ENCODE peak calls at places on chromosomes 12 and 14, in four cellular contexts. J, C, E and U are unnamed samples.

GRCh38 chr12:131895640-131896079 is 1.2 kb downstream of the ULK1 start:
- DNase-seq in J (peak; percentile 38), C (no peak), E (no peak), U (no peak)

GRCh38 chr14:53963491-53964227 is 7.0 kb upstream of the BMP4 start:
- DNase-seq in J (no peak), C (no peak), E (no peak), U (no peak)

GRCh38 chr12:46101121-46101869 is 110.9 kb upstream of the SCAF11 start:
- DNase-seq in J (peak; percentile 29), C (no peak), E (no peak), U (no peak)

GRCh38 chr12:62724947-62725447 is 210.0 kb downstream of the PPM1H start:
- DNase-seq in J (peak; percentile 61), C (peak; percentile 99), E (peak; percentile 6), U (peak; percentile 73)

GRCh38 chr14:81772391-81772790 is 238.7 kb upstream of the SEL1L start:
- DNase-seq in J (no peak), C (no peak), E (no peak), U (peak; percentile 70)

GRCh38 chr12:53949631-53950440 is 4.9 kb upstream of the HOXC12 start:
- DNase-seq in J (peak; percentile 67), C (no peak), E (peak; percentile 50), U (peak; percentile 56)

GRCh38 chr14:61596985-61597384 is 98.3 kb upstream of the HIF1A start:
- DNase-seq in J (no peak), C (no peak), E (no peak), U (no peak)

GRCh38 chr12:42166501-42166900 is 21.8 kb upstream of the GXYLT1 start:
- DNase-seq in J (no peak), C (no peak), E (no peak), U (no peak)

GRCh38 chr12:43338848-43339526 is 213.0 kb downstream of the ADAMTS20 start:
- DNase-seq in J (peak; percentile 4), C (peak; percentile 16), E (peak; percentile 2), U (peak; percentile 75)

GRCh38 chr14:21997300-21997699 is 323.7 kb upstream of the OR4E1 start:
- DNase-seq in J (peak; percentile 5), C (peak; percentile 31), E (peak; percentile 43), U (peak; percentile 23)

GRCh38 chr14:41062826-41063225 is 543.9 kb upstream of the LRFN5 start:
- DNase-seq in J (no peak), C (peak; percentile 0), E (no peak), U (no peak)

GRCh38 chr12:66902020-66902419 is 223.1 kb upstream of the GRIP1 start:
- DNase-seq in J (no peak), C (no peak), E (no peak), U (no peak)

GRCh38 chr14:60622210-60622919 is 26.9 kb downstream of the SIX1 start:
- DNase-seq in J (no peak), C (no peak), E (no peak), U (no peak)

GRCh38 chr14:105313381-105314286 is 914 bp upstream of the PACS2 start:
- DNase-seq in J (peak; percentile 27), C (no peak), E (no peak), U (peak; percentile 27)

GRCh38 chr12:100826323-100826722 is 31.7 kb downstream of the ANO4 start:
- DNase-seq in J (peak; percentile 40), C (peak; percentile 13), E (peak; percentile 23), U (peak; percentile 54)

GRCh38 chr14:58713677-58714076 is 75.9 kb downstream of the DACT1 start:
- DNase-seq in J (no peak), C (no peak), E (no peak), U (no peak)

GRCh38 chr14:72607386-72608125 is 286.3 kb downstream of the DPF3 start:
- DNase-seq in J (no peak), C (no peak), E (no peak), U (no peak)

GRCh38 chr12:94942663-94943062 is 60.8 kb downstream of the NDUFA12 start:
- DNase-seq in J (no peak), C (no peak), E (no peak), U (peak; percentile 71)

GRCh38 chr12:115659422-115659821 is 618.1 kb downstream of the MED13L start:
- DNase-seq in J (no peak), C (no peak), E (no peak), U (no peak)

GRCh38 chr12:20601668-20602280 is 93.4 kb upstream of the SLCO1C1 start:
- DNase-seq in J (no peak), C (peak; percentile 46), E (peak; percentile 28), U (peak; percentile 68)

GRCh38 chr14:23567186-23568020 is at the start of gene AP1G2:
- DNase-seq in J (peak; percentile 91), C (peak; percentile 73), E (peak; percentile 97), U (peak; percentile 92)

GRCh38 chr12:57165741-57166140 is 18.3 kb upstream of the LRP1-AS start:
- DNase-seq in J (no peak), C (peak; percentile 36), E (no peak), U (no peak)

GRCh38 chr12:61011767-61012423 is 1248.3 kb upstream of the USP15 start:
- DNase-seq in J (no peak), C (no peak), E (no peak), U (no peak)

GRCh38 chr12:22173154-22173553 is 127.1 kb downstream of the CMAS start:
- DNase-seq in J (no peak), C (no peak), E (no peak), U (no peak)

GRCh38 chr14:23729720-23730387 is 93.7 kb downstream of the DHRS2 start:
- DNase-seq in J (peak; percentile 20), C (no peak), E (peak; percentile 69), U (peak; percentile 4)

GRCh38 chr12:54759751-54760150 is 94.6 kb upstream of the MUCL1 start:
- DNase-seq in J (peak; percentile 53), C (peak; percentile 42), E (peak; percentile 38), U (peak; percentile 71)

GRCh38 chr12:117863004-117863709 is 105.6 kb downstream of the KSR2 start:
- DNase-seq in J (no peak), C (no peak), E (no peak), U (no peak)

GRCh38 chr14:61558271-61558670 is 137.0 kb upstream of the HIF1A start:
- DNase-seq in J (no peak), C (no peak), E (no peak), U (no peak)

GRCh38 chr12:107760207-107760816 is 625 bp downstream of the PRDM4 start:
- DNase-seq in J (peak; percentile 45), C (no peak), E (peak; percentile 19), U (peak; percentile 61)

GRCh38 chr12:105523164-105524057 is 192.9 kb downstream of the C12orf75 start:
- DNase-seq in J (no peak), C (no peak), E (no peak), U (no peak)

GRCh38 chr12:14256139-14256538 is 109.3 kb upstream of the ATF7IP start:
- DNase-seq in J (no peak), C (no peak), E (no peak), U (peak; percentile 36)

GRCh38 chr12:41932470-41932991 is 212.1 kb downstream of the GXYLT1 start:
- DNase-seq in J (peak; percentile 36), C (no peak), E (no peak), U (peak; percentile 94)

GRCh38 chr12:101880769-101881168 is 3.4 kb downstream of the DRAM1 start:
- DNase-seq in J (no peak), C (no peak), E (no peak), U (no peak)
- H3K4me3 ChIP-seq in J (no peak overlapping the region), C (no peak overlapping the region), E (no peak overlapping the region), U (no peak overlapping the region)

GRCh38 chr14:39873793-39874192 is 441.6 kb upstream of the FBXO33 start:
- DNase-seq in J (no peak), C (no peak), E (no peak), U (no peak)
- TF ChIP-seq MAX in J (no peak), C (no peak), E (no peak), U (no peak)

GRCh38 chr12:124514145-124514995 is 53.0 kb downstream of the NCOR2 start:
- DNase-seq in J (no peak), C (no peak), E (no peak), U (no peak)

GRCh38 chr12:124511259-124511985 is 56.0 kb downstream of the NCOR2 start:
- DNase-seq in J (no peak), C (no peak), E (no peak), U (no peak)

GRCh38 chr12:124514996-124515932 is 52.1 kb downstream of the NCOR2 start:
- DNase-seq in J (no peak), C (no peak), E (no peak), U (no peak)

GRCh38 chr12:124512667-124513296 is 54.6 kb downstream of the NCOR2 start:
- DNase-seq in J (peak; percentile 95), C (peak; percentile 93), E (peak; percentile 76), U (peak; percentile 90)

DNA sequence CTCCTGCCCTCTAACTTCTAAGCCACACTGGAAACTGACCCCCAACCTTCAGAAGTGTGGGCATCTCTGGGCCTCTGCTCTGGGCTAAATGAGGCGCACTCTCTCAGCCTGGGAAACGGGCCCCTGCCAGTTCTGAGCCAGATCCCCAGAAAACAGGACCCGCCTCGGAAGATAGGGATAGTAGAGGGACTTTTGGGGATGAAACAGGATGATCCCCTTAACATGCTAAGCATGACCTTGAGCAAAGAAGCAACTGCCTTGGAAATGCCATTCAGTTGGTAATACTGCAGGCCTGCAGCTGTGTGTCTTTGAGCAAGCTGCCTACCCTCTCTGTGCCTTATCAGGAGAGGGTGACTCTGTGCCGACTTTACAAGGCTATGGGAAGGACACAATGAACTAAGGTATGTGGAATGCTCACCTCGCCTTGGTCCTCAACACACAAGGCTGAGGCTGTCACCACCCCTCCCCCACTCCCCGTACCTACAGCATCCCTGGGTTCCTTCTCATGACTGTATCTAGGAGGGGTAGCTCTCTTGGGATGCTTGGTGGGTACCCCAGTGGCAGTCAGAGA is 54.0 kb downstream of the NCOR2 start:
- DNase-seq in J (no peak), C (no peak), E (no peak), U (no peak)
- H3K4me3 ChIP-seq in J (no peak overlapping the region), C (peak overlapping the region; percentile 2), E (no peak overlapping the region), U (no peak overlapping the region)

GRCh38 chr14:77369280-77369679 is 7.6 kb downstream of the TMED8 start:
- DNase-seq in J (no peak), C (no peak), E (no peak), U (no peak)
- TF ChIP-seq MAX in J (no peak), C (no peak), E (no peak), U (no peak)

DNA sequence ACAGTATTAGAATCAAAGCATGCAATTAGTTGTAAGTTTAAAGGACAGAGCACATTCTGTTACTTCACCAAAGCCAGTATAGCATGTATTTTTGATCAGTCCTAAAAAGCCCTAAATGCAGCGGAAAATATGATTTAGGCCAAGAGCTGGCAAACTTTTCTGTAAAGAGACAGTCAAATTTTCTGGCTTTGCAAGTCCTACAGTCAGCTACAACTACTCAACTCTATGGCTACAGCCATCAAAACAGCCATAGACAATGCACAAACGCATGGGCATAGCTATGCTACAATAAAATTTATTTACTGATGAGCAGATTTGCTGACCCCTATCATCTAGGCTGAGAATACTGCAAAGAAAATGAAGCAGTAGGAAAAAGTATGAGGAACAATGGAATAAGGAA is 52.9 kb downstream of the ATXN2 start:
- DNase-seq in J (no peak), C (no peak), E (no peak), U (no peak)
- H3K4me3 ChIP-seq in J (no peak overlapping the region), C (no peak overlapping the region), E (no peak overlapping the region), U (no peak overlapping the region)